ENCODE peak calls at places on chromosomes 12 and 14, in five cellular contexts. Y, V, H, A and F are unnamed samples.

GRCh38 chr14:98758440-98758839 is 513.6 kb downstream of the BCL11B start:
- DNase-seq in Y (no peak), V (no peak), H (no peak), A (no peak), F (no peak)

GRCh38 chr14:75630695-75631452 is 29.8 kb downstream of the ERG28 start:
- DNase-seq in Y (no peak), V (no peak), H (no peak), A (no peak), F (no peak)

GRCh38 chr14:74882103-74882920 is 596 bp downstream of the DLST start:
- DNase-seq in Y (peak; percentile 76), V (peak; percentile 73), H (peak; percentile 24), A (no peak), F (peak; percentile 41)

GRCh38 chr14:66009104-66009503 is 477.1 kb upstream of the CCDC196 start:
- DNase-seq in Y (no peak), V (no peak), H (peak; percentile 48), A (no peak), F (no peak)

GRCh38 chr14:103686831-103687485 is 28.3 kb downstream of the XRCC3 start:
- DNase-seq in Y (no peak), V (no peak), H (no peak), A (no peak), F (no peak)

GRCh38 chr12:2682301-2683282 is 112.2 kb upstream of the FKBP4 start:
- DNase-seq in Y (no peak), V (no peak), H (peak; percentile 68), A (no peak), F (no peak)

GRCh38 chr14:101072945-101073597 is 169.5 kb upstream of the RTL1 start:
- DNase-seq in Y (peak; percentile 77), V (peak; percentile 72), H (peak; percentile 97), A (peak; percentile 75), F (no peak)

GRCh38 chr12:95548056-95548538 is 3.2 kb downstream of the USP44 start:
- DNase-seq in Y (peak; percentile 42), V (peak; percentile 71), H (no peak), A (no peak), F (no peak)

GRCh38 chr14:52077261-52077984 is 8.6 kb upstream of the NID2 start:
- DNase-seq in Y (no peak), V (no peak), H (no peak), A (no peak), F (no peak)

GRCh38 chr12:50201987-50202521 is 34.9 kb upstream of the CERS5 start:
- DNase-seq in Y (no peak), V (no peak), H (peak; percentile 53), A (no peak), F (no peak)

GRCh38 chr12:130765186-130765659 is 49.1 kb upstream of the RIMBP2 start:
- DNase-seq in Y (no peak), V (no peak), H (peak; percentile 69), A (no peak), F (no peak)

GRCh38 chr14:51805541-51805940 is 54.9 kb upstream of the GNG2 start:
- DNase-seq in Y (no peak), V (no peak), H (no peak), A (no peak), F (no peak)

GRCh38 chr14:99758121-99758871 is 34.9 kb upstream of the EML1 start:
- DNase-seq in Y (no peak), V (peak; percentile 72), H (peak; percentile 53), A (no peak), F (no peak)

GRCh38 chr14:91249841-91250616 is 5.5 kb upstream of the GPR68 start:
- DNase-seq in Y (no peak), V (no peak), H (peak; percentile 36), A (no peak), F (peak; percentile 53)

DNA sequence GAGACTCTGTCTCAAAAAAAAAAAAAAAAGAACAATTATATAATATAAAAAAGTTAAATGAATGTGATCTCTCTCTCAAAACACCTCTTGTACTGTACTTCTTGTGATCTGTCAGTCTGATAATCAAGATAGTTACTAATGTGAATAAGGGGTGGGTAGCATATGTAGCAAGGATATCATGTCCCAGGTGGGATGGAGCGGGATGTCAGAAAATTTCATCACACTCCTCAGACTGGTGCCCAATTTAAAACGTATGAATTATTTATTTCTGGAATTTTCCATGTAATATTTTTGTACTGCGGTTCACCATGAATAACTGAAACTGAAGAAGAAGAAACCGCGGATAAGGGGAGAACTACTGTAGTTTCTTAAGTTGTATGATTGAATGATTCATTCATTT is 11.0 kb downstream of the CNOT2 start:
- DNase-seq in Y (no peak), V (no peak), H (no peak), A (no peak), F (no peak)
- H3K4me1 ChIP-seq in Y (peaks cover 12% of the 10 kb centered on the region), V (peaks cover 93% of the 10 kb centered on the region), H (peaks cover 27% of the 10 kb centered on the region), A (peaks cover 23% of the 10 kb centered on the region), F (no peaks in the 10 kb centered on the region)

GRCh38 chr12:108837239-108837638 is 20.1 kb downstream of the SSH1 start:
- DNase-seq in Y (peak; percentile 11), V (no peak), H (no peak), A (no peak), F (no peak)
- H3K4me1 ChIP-seq in Y (peaks cover 24% of the 10 kb centered on the region), V (peaks cover 65% of the 10 kb centered on the region), H (peaks cover 79% of the 10 kb centered on the region), A (peaks cover 91% of the 10 kb centered on the region), F (peaks cover 19% of the 10 kb centered on the region)

DNA sequence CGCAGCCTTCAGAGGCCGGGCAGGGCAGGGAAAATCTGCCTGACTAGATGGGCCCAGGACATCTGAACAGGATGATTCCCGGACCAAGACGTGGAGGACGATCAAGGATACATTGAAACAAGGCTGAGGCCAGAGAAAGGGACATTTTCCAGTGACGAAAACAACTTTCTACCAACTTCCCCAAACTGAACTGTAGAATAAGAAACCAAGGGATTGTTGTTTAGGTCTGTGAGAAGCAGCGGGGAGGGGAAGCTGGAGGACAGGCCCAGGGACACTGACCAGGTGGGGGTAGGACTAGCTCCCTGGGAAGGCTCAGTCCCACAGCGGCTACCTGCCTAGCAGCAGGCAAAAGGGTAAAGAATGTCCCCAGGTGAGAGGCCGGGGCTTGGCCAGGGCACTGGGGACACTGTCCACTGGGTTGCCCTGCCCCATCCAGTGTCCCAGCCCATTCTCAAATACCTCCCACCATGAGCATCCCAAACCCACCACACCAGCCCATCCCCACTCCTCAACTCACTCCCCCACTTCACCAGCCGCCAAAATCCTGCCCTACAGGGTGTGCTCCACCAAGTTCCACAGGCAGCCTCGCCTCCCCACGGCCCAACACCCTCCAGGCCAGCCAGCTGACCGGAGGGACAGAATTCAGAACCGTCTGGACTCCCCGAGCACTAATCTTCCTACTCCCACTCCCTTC is 984 bp downstream of the TNFRSF1A start:
- DNase-seq in Y (peak; percentile 64), V (no peak), H (no peak), A (no peak), F (no peak)
- H3K4me1 ChIP-seq in Y (peaks cover 48% of the 10 kb centered on the region), V (peaks cover 66% of the 10 kb centered on the region), H (peaks cover 67% of the 10 kb centered on the region), A (peaks cover 46% of the 10 kb centered on the region), F (peaks cover 58% of the 10 kb centered on the region)

GRCh38 chr12:112906712-112907414 is at the start of gene OAS1:
- DNase-seq in Y (peak; percentile 46), V (no peak), H (peak; percentile 79), A (no peak), F (peak; percentile 9)
- H3K4me1 ChIP-seq in Y (peaks cover 53% of the 10 kb centered on the region), V (peaks cover 26% of the 10 kb centered on the region), H (peaks cover 51% of the 10 kb centered on the region), A (no peaks in the 10 kb centered on the region), F (peaks cover 31% of the 10 kb centered on the region)

GRCh38 chr14:55798400-55798799 is 218.4 kb downstream of the KTN1 start:
- DNase-seq in Y (no peak), V (no peak), H (no peak), A (no peak), F (no peak)
- H3K4me1 ChIP-seq in Y (no peaks in the 10 kb centered on the region), V (no peaks in the 10 kb centered on the region), H (peaks cover 32% of the 10 kb centered on the region), A (peaks cover 2% of the 10 kb centered on the region), F (no peaks in the 10 kb centered on the region)

GRCh38 chr12:24997496-24997895 is 48.6 kb upstream of the BCAT1 start:
- DNase-seq in Y (no peak), V (no peak), H (no peak), A (no peak), F (no peak)

GRCh38 chr12:24997970-24998582 is 49.2 kb upstream of the BCAT1 start:
- DNase-seq in Y (no peak), V (no peak), H (no peak), A (peak; percentile 10), F (no peak)

GRCh38 chr12:24996102-24996797 is 47.3 kb upstream of the BCAT1 start:
- DNase-seq in Y (no peak), V (no peak), H (no peak), A (no peak), F (no peak)

GRCh38 chr12:24993756-24994155 is 44.9 kb upstream of the BCAT1 start:
- DNase-seq in Y (no peak), V (no peak), H (no peak), A (no peak), F (no peak)

GRCh38 chr12:24996820-24997219 is 47.9 kb upstream of the BCAT1 start:
- DNase-seq in Y (no peak), V (no peak), H (no peak), A (no peak), F (no peak)
- H3K4me1 ChIP-seq in Y (no peaks in the 10 kb centered on the region), V (peaks cover 18% of the 10 kb centered on the region), H (no peaks in the 10 kb centered on the region), A (no peaks in the 10 kb centered on the region), F (no peaks in the 10 kb centered on the region)

GRCh38 chr12:120630139-120630895 is 10.1 kb upstream of the CABP1 start:
- DNase-seq in Y (no peak), V (no peak), H (no peak), A (no peak), F (no peak)
- H3K4me1 ChIP-seq in Y (no peaks in the 10 kb centered on the region), V (no peaks in the 10 kb centered on the region), H (peaks cover 3% of the 10 kb centered on the region), A (no peaks in the 10 kb centered on the region), F (no peaks in the 10 kb centered on the region)